ENCODE peak calls at places on chromosomes 7 and 10, in six cellular contexts. G, M, O, Q, A and V are unnamed samples. For H3K4me1, the result is how much of the 10 kb centered on the place peaks cover.

GRCh38 chr7:97499204-97499603 is 232.7 kb upstream of the TAC1 start:
- DNase-seq in M (peak), G (no peak), Q (peak), O (no peak), A (peak), V (no peak)

GRCh38 chr7:98107313-98107691 is 640 bp downstream of the LMTK2 start:
- DNase-seq in M (peak), G (no peak), O (no peak), Q (peak), A (peak), V (no peak)

GRCh38 chr7:103124429-103124979 is 24.4 kb downstream of the NAPEPLD start:
- DNase-seq in M (no peak), A (no peak), O (no peak), Q (no peak), G (no peak), V (no peak)

GRCh38 chr10:90642136-90642535 is 215.7 kb downstream of the HTR7 start:
- DNase-seq in A (no peak), O (no peak), Q (no peak), M (no peak), G (no peak), V (no peak)

GRCh38 chr7:50397971-50398324 is 52.2 kb downstream of the FIGNL1 start:
- DNase-seq in O (no peak), G (no peak), A (no peak), Q (no peak), M (no peak), V (no peak)

GRCh38 chr7:138001529-138002095 is at the start of gene CREB3L2:
- DNase-seq in G (no peak), Q (peak), A (peak), O (no peak), M (peak), V (no peak)

GRCh38 chr7:73539709-73540108 is 17.6 kb upstream of the BAZ1B start:
- DNase-seq in G (no peak), Q (no peak), M (no peak), O (no peak), A (peak), V (peak)

GRCh38 chr10:35136263-35136815 is 9.7 kb downstream of the CREM start:
- DNase-seq in M (no peak), G (no peak), O (no peak), Q (no peak), A (no peak), V (no peak)

GRCh38 chr7:31526882-31527281 is 13.0 kb downstream of the ITPRID1 start:
- DNase-seq in G (no peak), A (no peak), O (no peak), M (no peak), Q (no peak), V (no peak)

GRCh38 chr7:18151419-18151818 is 123.8 kb upstream of the PRPS1L1 start:
- DNase-seq in O (no peak), Q (no peak), G (no peak), A (no peak), M (no peak), V (no peak)

GRCh38 chr7:106430103-106430502 is 145.3 kb upstream of the NAMPT start:
- DNase-seq in M (no peak), O (no peak), Q (no peak), G (no peak), A (no peak), V (no peak)

GRCh38 chr7:138278601-138279000 is 181.5 kb upstream of the TRIM24 start:
- DNase-seq in M (no peak), O (no peak), Q (no peak), A (no peak), G (no peak), V (no peak)

GRCh38 chr10:129978322-129978721 is 14.2 kb upstream of the EBF3 start:
- DNase-seq in Q (no peak), A (no peak), M (no peak), O (no peak), G (no peak), V (no peak)

GRCh38 chr10:132248455-132249231 is 59.1 kb downstream of the STK32C start:
- DNase-seq in M (peak), O (no peak), G (no peak), Q (peak), A (peak), V (no peak)

GRCh38 chr7:51314041-51314440 is 2.6 kb downstream of the COBL start:
- DNase-seq in O (no peak), G (no peak), M (no peak), A (no peak), Q (no peak), V (no peak)

GRCh38 chr7:142528608-142529408 is 220.5 kb upstream of the PRSS1 start:
- DNase-seq in Q (no peak), M (no peak), G (peak), O (no peak), A (peak), V (no peak)
- TF ChIP-seq POLR2A in Q (no peak), M (no peak), G (no peak), O (no peak), A (no peak), V (no peak)

DNA sequence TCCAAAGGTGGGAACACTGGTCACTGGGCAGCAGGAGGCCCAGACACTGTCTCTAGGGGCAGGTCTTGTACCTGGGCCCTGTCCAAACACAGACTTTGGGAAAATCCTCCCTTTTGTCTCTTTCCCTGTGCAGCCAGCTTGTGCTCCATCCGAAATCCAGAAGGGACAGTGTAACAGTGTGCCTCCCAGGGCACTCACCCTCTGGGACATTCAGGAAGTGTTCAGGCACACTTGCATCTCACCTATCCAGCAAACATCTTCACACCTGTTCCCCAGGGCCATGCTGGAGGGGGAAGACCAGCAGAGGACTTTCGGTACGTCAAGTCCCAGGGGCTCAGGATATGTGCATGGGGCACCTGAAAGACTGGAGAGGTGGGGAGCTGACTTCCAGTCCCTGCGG is 38.9 kb downstream of the TNS3 start:
- DNase-seq in O (no peak), M (no peak), A (no peak), Q (no peak), G (no peak), V (no peak)
- H3K4me1 ChIP-seq in O (under half), M (under half), A (under half), Q (under half), G (under half), V (under half)

DNA sequence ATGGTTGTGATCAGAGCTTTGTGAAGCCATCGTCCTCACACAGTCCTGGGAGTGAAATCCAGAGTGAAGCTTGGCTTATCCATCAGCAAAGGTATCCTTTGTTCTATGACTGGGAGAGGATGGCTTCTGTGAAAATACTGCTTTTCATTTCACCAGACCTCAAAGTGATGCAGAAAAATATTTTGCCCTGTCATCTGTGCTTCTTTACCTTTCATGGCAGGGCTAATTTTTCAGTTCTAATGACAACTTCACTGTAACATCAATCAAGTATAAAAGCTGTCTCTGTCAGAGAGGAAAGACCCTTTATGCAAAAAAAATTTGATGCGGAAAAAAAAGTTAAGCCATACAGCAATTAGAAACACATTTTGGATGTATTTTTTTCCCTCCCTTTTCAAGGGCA is 468.1 kb upstream of the ADARB2 start:
- DNase-seq in A (no peak), O (no peak), G (no peak), Q (no peak), M (no peak), V (no peak)
- TF ChIP-seq EP300 in A (no peak), O (no peak), G (no peak), Q (no peak), M (no peak), V (no peak)

GRCh38 chr10:34124522-34125035 is 690.5 kb downstream of the PARD3 start:
- DNase-seq in A (no peak), Q (no peak), M (no peak), O (no peak), G (peak), V (no peak)
- TF ChIP-seq POLR2A in A (no peak), Q (no peak), M (no peak), O (no peak), G (no peak), V (no peak)

DNA sequence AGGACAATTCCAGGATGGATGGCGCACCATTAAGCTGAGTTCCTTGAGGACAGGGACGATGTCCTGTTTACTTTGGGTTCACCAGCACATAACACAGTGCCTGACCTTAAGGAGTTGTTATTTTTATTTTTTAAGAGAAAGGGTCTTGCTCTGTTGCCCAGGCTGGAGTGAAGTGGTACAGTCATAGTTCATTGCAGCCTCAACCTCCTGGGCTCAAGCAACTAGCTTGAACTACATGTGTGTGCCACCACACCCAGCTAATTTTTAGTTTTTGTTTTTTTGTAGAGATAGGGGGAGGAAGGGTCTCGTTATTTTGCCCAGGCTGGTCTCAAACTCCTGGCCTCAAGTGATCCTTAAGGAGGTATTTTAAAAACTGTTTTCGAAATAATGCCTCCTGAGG is 1.7 kb upstream of the CALU start:
- DNase-seq in G (peak), M (no peak), A (no peak), O (no peak), Q (no peak), V (no peak)
- H3K4me1 ChIP-seq in G (under half), M (under half), A (under half), O (under half), Q (under half), V (under half)

DNA sequence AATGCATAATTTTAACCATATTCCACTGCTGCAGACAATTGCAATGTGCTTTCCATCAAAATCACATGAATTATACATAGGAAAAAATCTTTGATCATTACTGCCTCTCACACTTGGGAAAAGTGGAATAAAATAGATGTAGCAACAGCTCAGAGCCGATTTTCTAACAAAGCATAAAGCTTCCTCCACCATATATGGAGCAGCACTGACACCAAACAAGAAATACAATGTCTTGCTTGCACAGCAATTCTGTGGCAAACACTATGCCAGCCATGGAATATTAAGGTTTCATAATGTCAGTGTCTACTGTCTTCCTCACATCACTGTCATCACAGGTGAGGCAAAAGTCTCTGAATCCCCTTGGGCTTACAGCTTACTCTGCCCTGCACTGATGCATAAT is 198.6 kb downstream of the CACNA2D1 start:
- DNase-seq in Q (no peak), A (no peak), G (no peak), O (no peak), M (no peak), V (no peak)
- TF ChIP-seq EP300 in Q (no peak), A (no peak), G (no peak), O (no peak), M (no peak), V (no peak)

DNA sequence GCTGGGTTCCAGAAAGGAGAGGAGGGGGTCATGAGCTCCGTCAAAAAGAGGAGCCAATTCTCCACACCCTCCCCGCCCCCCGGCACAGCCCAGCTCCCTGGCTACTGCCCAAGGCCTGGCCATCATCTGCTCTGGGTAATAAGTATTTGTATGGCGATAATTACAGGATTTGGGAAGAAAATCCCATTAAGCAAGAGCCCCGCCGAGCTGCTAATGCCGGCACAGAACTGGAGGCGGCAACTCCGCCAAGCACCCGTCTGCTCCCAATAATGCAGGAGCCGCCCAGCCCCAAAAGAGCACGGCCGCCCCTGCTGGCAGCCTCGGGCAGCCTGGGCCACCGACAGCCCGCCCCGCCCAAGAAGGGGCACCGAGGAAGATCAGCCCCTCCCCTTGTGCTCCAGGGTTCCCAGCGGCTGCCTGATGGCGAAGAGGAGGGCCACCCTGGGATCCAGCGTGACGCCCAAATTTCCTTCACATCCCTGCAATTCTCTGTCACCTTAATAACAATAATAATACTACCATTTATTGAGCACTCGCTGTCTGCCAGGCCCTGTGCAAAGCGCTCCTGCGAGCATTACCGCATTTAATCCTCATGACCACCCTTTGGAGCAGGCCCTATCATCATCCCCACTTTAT is 5.9 kb downstream of the SLIT1 start:
- DNase-seq in G (no peak), A (peak), O (no peak), M (no peak), Q (no peak), V (no peak)
- TF ChIP-seq POLR2A in G (no peak), A (no peak), O (no peak), M (no peak), Q (no peak), V (no peak)

GRCh38 chr7:55075464-55075971 is 56.7 kb downstream of the EGFR start:
- DNase-seq in O (peak), M (peak), G (no peak), A (no peak), Q (peak), V (peak)
- H3K4me1 ChIP-seq in O (under half), M (half or more), G (half or more), A (under half), Q (half or more), V (under half)